ENCODE peak calls at places on chromosomes 12 and 14, in five cellular contexts. B is pancreas, A is AG04450, Q is thoracic aorta, M is mesenchymal stem cell. P is an unnamed sample.

GRCh38 chr12:6955462-6956331 is 4.5 kb downstream of the PTPN6 start:
- DNase-seq in M (no peak), B (peak), A (no peak), Q (no peak), P (no peak)

GRCh38 chr12:51970904-51971646 is 19.6 kb downstream of the ACVR1B start:
- DNase-seq in B (no peak), Q (no peak), M (peak), A (no peak), P (no peak)

GRCh38 chr12:16062611-16063010 is 151.5 kb downstream of the DERA start:
- DNase-seq in Q (no peak), A (no peak), M (no peak), B (no peak), P (no peak)

GRCh38 chr12:15558915-15559528 is 230.2 kb downstream of the EPS8 start:
- DNase-seq in B (no peak), Q (no peak), M (no peak), A (no peak), P (no peak)

GRCh38 chr14:79496701-79497100 is 714.6 kb downstream of the DIO2 start:
- DNase-seq in Q (no peak), M (no peak), A (no peak), B (no peak), P (no peak)

GRCh38 chr14:65840786-65841185 is 428.3 kb downstream of the FUT8 start:
- DNase-seq in B (no peak), A (no peak), M (no peak), Q (no peak), P (no peak)

GRCh38 chr12:27237790-27238771 is 6.0 kb upstream of the STK38L start:
- DNase-seq in A (no peak), Q (no peak), M (peak), B (no peak), P (no peak)

GRCh38 chr12:122227341-122227740 is 1.5 kb upstream of the DIABLO start:
- DNase-seq in M (no peak), Q (no peak), A (no peak), B (no peak), P (no peak)

GRCh38 chr12:19010726-19011125 is 118.8 kb upstream of the PLEKHA5 start:
- DNase-seq in B (no peak), A (no peak), M (no peak), Q (no peak), P (no peak)

GRCh38 chr14:100402631-100403030 is 79.5 kb downstream of the SLC25A47 start:
- DNase-seq in Q (no peak), B (no peak), A (no peak), M (no peak), P (no peak)

GRCh38 chr12:80770958-80771357 is 54.2 kb downstream of the MYF5 start:
- DNase-seq in B (no peak), A (no peak), M (no peak), Q (no peak), P (no peak)

GRCh38 chr12:75444444-75445136 is 36.0 kb upstream of the GLIPR1 start:
- DNase-seq in Q (no peak), B (no peak), A (peak), M (peak), P (no peak)

GRCh38 chr12:77294016-77294415 is 228.6 kb upstream of the E2F7 start:
- DNase-seq in B (no peak), Q (no peak), A (no peak), M (no peak), P (no peak)

GRCh38 chr12:48814313-48815280 is 3.7 kb upstream of the CACNB3 start:
- DNase-seq in A (no peak), Q (no peak), B (peak), M (peak), P (peak)

GRCh38 chr12:56839489-56840442 is 76.6 kb downstream of the HSD17B6 start:
- DNase-seq in Q (no peak), A (no peak), B (no peak), M (peak), P (peak)

GRCh38 chr12:62259311-62259992 is 752 bp upstream of the USP15 start:
- DNase-seq in Q (no peak), M (no peak), A (no peak), B (no peak), P (no peak)

GRCh38 chr12:41981758-41982157 is 162.9 kb downstream of the GXYLT1 start:
- DNase-seq in A (no peak), Q (no peak), B (no peak), M (no peak), P (no peak)

GRCh38 chr12:240566-240965 is 22.1 kb downstream of the SLC6A13 start:
- DNase-seq in A (no peak), Q (no peak), B (no peak), M (no peak), P (no peak)

GRCh38 chr12:89350661-89351488 is 1.4 kb downstream of the DUSP6 start:
- DNase-seq in B (peak), A (no peak), Q (no peak), M (peak), P (no peak)

GRCh38 chr12:57239587-57240068 is 10.1 kb downstream of the SHMT2 start:
- DNase-seq in A (no peak), M (no peak), B (no peak), Q (no peak), P (no peak)

GRCh38 chr12:52127683-52128450 is 48.4 kb downstream of the SMIM41 start:
- DNase-seq in B (peak), Q (no peak), A (no peak), M (no peak), P (no peak)

GRCh38 chr14:68794130-68794855 is 1.4 kb upstream of the ZFP36L1 start:
- DNase-seq in Q (peak), M (peak), B (peak), A (peak), P (peak)

GRCh38 chr14:61296707-61297502 is 15.8 kb upstream of the TMEM30B start:
- DNase-seq in B (no peak), M (peak), Q (no peak), A (no peak), P (no peak)

GRCh38 chr14:53953002-53953827 is 3.4 kb downstream of the BMP4 start:
- DNase-seq in A (peak), Q (no peak), B (peak), M (peak), P (peak)

GRCh38 chr14:61620130-61620946 is 75.0 kb upstream of the HIF1A start:
- DNase-seq in A (peak), B (no peak), Q (peak), M (peak), P (no peak)

GRCh38 chr14:23056257-23056955 is 914 bp downstream of the CDH24 start:
- DNase-seq in A (no peak), B (peak), M (peak), Q (no peak), P (no peak)

GRCh38 chr12:131920157-131920508 is 8.9 kb upstream of the PUS1 start:
- DNase-seq in Q (no peak), M (no peak), A (no peak), B (no peak), P (no peak)

GRCh38 chr14:72766296-72766695 is 127.6 kb downstream of the DPF3 start:
- DNase-seq in B (no peak), Q (no peak), A (no peak), M (no peak), P (no peak)

GRCh38 chr12:11630046-11630706 is 19.3 kb upstream of the ETV6 start:
- DNase-seq in B (peak), Q (no peak), M (no peak), A (no peak), P (peak)

GRCh38 chr12:10179871-10180270 is 1.0 kb downstream of the TMEM52B start:
- DNase-seq in A (no peak), B (no peak), Q (no peak), M (peak), P (no peak)

GRCh38 chr12:43349863-43350262 is 202.1 kb downstream of the ADAMTS20 start:
- DNase-seq in A (no peak), M (peak), Q (no peak), B (no peak), P (no peak)

GRCh38 chr14:67265131-67265530 is 23.9 kb downstream of the PALS1 start:
- DNase-seq in Q (no peak), M (no peak), B (no peak), A (no peak), P (no peak)

GRCh38 chr12:121009744-121010143 is 6.5 kb downstream of the C12orf43 start:
- DNase-seq in M (peak), Q (no peak), B (no peak), A (no peak), P (no peak)

GRCh38 chr12:45557020-45557419 is 172.5 kb upstream of the ARID2 start:
- DNase-seq in A (no peak), M (no peak), B (no peak), Q (no peak), P (no peak)

GRCh38 chr14:70947739-70948138 is 40.5 kb downstream of the PCNX1 start:
- DNase-seq in Q (no peak), A (no peak), M (no peak), B (no peak), P (no peak)

GRCh38 chr12:133106253-133106652 is 23.8 kb downstream of the ZNF891 start:
- DNase-seq in B (no peak), A (no peak), M (peak), Q (no peak), P (no peak)

GRCh38 chr12:64184216-64184615 is 37.9 kb downstream of the KICS2 start:
- DNase-seq in A (no peak), B (no peak), M (no peak), Q (no peak), P (no peak)

GRCh38 chr14:93173943-93174395 is 10.7 kb downstream of the MOAP1 start:
- DNase-seq in B (no peak), A (no peak), Q (no peak), M (no peak), P (no peak)

GRCh38 chr12:115114140-115114539 is 430.2 kb upstream of the TBX3 start:
- DNase-seq in B (no peak), M (no peak), A (no peak), Q (no peak), P (no peak)
- H3K27ac ChIP-seq in B (no peak), M (no peak), A (no peak), Q (no peak), P (no peak)

GRCh38 chr12:50507474-50507838 is 2.7 kb downstream of the DIP2B start:
- DNase-seq in B (no peak), M (no peak), Q (no peak), A (no peak), P (no peak)
- H3K27ac ChIP-seq in B (peak), M (no peak), Q (no peak), A (no peak), P (peak)

DNA sequence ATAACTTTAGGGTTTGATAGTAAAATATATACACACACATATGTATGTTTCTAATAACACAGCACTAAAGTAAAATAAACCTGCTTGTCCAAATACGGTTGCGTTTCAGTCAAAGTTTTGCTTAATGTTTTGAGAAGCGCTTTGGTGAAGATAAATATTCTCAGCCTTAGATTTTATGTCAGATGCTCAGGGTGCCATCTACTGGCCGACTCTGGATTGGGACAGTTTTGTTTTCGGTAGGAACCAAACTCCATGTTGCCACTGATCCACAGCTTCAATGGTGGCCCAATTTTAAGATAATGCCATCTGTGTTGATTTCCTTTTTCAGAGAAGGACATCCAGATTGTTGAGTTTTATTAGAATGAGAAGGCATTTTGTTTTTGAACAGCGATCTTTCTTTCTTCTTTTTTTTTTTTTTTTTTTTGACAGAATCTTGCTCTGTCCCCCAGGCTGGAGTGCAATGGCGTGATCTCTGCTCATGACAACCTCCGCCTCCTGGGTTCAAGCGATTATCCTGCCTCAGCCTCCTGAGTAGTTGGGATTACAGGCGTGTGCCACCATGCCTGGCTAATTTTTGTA is 43.1 kb downstream of the LLPH start:
- DNase-seq in Q (peak), A (peak), M (peak), B (no peak), P (peak)
- H3K27ac ChIP-seq in Q (no peak), A (no peak), M (no peak), B (no peak), P (no peak)

GRCh38 chr12:103779410-103780092 is 61.5 kb downstream of the NT5DC3 start:
- DNase-seq in B (no peak), A (no peak), Q (no peak), M (peak), P (no peak)

GRCh38 chr12:103783744-103784664 is 57.0 kb downstream of the NT5DC3 start:
- DNase-seq in M (no peak), A (no peak), Q (no peak), B (peak), P (no peak)

GRCh38 chr12:103780992-103781391 is 60.0 kb downstream of the NT5DC3 start:
- DNase-seq in A (no peak), M (no peak), Q (no peak), B (no peak), P (no peak)

GRCh38 chr12:103780093-103780440 is 61.0 kb downstream of the NT5DC3 start:
- DNase-seq in A (no peak), Q (no peak), B (no peak), M (peak), P (no peak)

DNA sequence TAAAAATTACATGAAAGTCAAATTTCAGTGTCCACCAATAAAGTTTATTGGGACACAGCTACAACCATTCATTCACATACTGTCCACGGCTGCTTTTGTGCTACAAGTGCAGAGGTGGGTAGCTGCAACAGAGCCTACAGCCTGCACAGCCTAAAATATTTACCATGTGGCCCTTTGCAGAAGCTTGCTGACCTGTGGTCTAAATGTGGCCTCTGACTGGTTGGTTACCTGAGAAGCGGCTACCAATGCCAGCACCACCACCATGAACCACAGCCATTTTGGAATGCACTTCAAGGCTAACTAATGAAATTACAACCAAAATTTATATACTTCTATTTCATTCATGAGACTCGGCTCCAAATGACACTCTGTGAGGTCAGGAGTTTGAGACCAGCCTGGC is 58.6 kb downstream of the NT5DC3 start:
- DNase-seq in A (no peak), Q (no peak), M (no peak), B (no peak), P (no peak)
- H3K27ac ChIP-seq in A (no peak), Q (no peak), M (no peak), B (no peak), P (no peak)

GRCh38 chr12:29043069-29043468 is 106.0 kb upstream of the FAR2 start:
- DNase-seq in Q (no peak), A (no peak), B (no peak), M (peak), P (no peak)

GRCh38 chr12:29039013-29039412 is 110.1 kb upstream of the FAR2 start:
- DNase-seq in M (peak), Q (no peak), B (no peak), A (peak), P (no peak)

GRCh38 chr12:29044799-29045198 is 104.3 kb upstream of the FAR2 start:
- DNase-seq in M (no peak), Q (no peak), B (no peak), A (no peak), P (no peak)

GRCh38 chr12:29041621-29042020 is 107.5 kb upstream of the FAR2 start:
- DNase-seq in A (peak), B (no peak), M (peak), Q (no peak), P (no peak)
- H3K27ac ChIP-seq in A (peak), B (no peak), M (peak), Q (no peak), P (no peak)

DNA sequence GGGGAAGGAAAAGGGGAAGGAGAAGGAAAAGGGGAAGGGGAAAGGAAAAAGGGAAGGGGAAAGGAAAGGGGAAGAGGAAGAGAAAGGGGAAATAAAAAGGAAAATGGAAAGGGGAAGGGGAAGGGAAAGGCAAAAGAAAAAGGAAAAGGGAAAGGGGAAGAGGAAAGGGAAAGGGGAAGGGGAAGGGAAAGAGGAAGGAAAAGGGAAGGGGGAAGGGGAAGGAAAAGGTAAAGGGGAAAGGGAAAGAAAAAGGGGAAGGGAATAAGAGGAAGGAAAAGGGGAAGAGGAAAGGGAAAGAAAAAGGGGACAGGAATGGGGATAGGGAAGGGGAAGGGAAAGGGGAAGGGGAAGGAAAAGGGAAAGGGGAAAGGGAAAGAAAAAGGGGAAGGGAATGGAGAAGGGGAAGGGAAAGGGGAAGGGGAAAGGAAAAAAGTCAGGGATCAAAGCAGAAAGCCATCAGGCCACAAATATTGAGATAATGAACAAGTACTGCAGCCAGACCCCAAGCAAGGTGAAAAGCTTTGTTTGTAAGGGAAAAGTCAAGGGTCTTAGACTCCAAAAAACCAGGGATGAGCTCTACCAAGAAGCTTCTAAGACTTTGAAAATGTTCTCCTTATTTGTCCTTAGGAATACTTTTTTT is 20.0 kb downstream of the DICER1 start:
- DNase-seq in B (no peak), M (no peak), Q (no peak), A (no peak), P (no peak)
- H3K27ac ChIP-seq in B (peak), M (no peak), Q (no peak), A (no peak), P (peak)

GRCh38 chr12:106645074-106645421 is 62.2 kb downstream of the RFX4 start:
- DNase-seq in M (no peak), B (peak), Q (no peak), A (no peak), P (peak)
- H3K27ac ChIP-seq in M (no peak), B (peak), Q (no peak), A (no peak), P (peak)

GRCh38 chr12:108338915-108339657 is at the start of gene CMKLR1:
- DNase-seq in A (no peak), B (no peak), Q (no peak), M (no peak), P (peak)
- H3K27ac ChIP-seq in A (no peak), B (no peak), Q (peak), M (no peak), P (peak)

DNA sequence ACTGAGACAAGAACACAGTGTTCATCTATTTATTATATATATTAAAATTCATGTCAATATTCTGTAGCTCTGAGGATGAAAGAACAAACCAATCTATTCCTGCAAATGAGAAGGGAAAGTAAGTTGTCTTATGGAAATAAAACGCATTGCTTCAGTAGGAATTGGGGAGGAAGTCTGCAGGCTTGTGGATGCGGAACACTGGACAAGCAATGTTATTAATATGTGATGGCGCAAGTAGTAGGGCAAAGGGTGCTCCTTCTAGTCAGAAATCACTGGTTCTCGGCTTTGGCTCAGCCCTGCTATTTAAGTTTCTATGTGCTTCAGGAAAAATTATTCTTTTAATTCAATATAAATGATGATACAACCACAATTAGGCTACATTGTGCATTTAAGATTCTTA is 28.8 kb upstream of the RAP1B start:
- DNase-seq in M (no peak), A (no peak), B (no peak), Q (no peak), P (no peak)
- H3K27ac ChIP-seq in M (no peak), A (no peak), B (no peak), Q (no peak), P (no peak)

P was measured in substantia nigra.